ENCODE peak calls at places on chromosomes 2 and 18, in ten cellular contexts. One of them, this sample, is unnamed.

GRCh38 chr2:213202006-213202405 is 50.6 kb upstream of the IKZF2 start:
- DNase-seq in RWPE1: no peak
- DNase-seq in IMR-90: no peak
- DNase-seq in lower lobe of right lung: no peak
- DNase-seq in heart left ventricle: no peak
- DNase-seq in spleen: no peak
- DNase-seq in neuronal stem cell: no peak
- DNase-seq in mesendoderm: no peak
- DNase-seq in CD8-positive, alpha-beta T cell: no peak
- DNase-seq in heart right ventricle: no peak
- DNase-seq in this sample: no peak

GRCh38 chr2:240869956-240870875 is 1.6 kb downstream of the AGXT start:
- DNase-seq in heart left ventricle: no peak
- DNase-seq in RWPE1: no peak
- DNase-seq in lower lobe of right lung: no peak
- DNase-seq in IMR-90: no peak
- DNase-seq in heart right ventricle: no peak
- DNase-seq in spleen: peak; percentile 68
- DNase-seq in neuronal stem cell: no peak
- DNase-seq in mesendoderm: no peak
- DNase-seq in CD8-positive, alpha-beta T cell: no peak
- DNase-seq in this sample: no peak

GRCh38 chr2:38509322-38509946 is 93.3 kb downstream of the HNRNPLL start:
- DNase-seq in lower lobe of right lung: no peak
- DNase-seq in mesendoderm: no peak
- DNase-seq in spleen: no peak
- DNase-seq in IMR-90: peak; percentile 82
- DNase-seq in neuronal stem cell: no peak
- DNase-seq in RWPE1: peak; percentile 52
- DNase-seq in CD8-positive, alpha-beta T cell: no peak
- DNase-seq in heart right ventricle: no peak
- DNase-seq in heart left ventricle: no peak
- DNase-seq in this sample: no peak

GRCh38 chr18:32333781-32334180 is 136.9 kb downstream of the GAREM1 start:
- DNase-seq in CD8-positive, alpha-beta T cell: no peak
- DNase-seq in mesendoderm: no peak
- DNase-seq in heart left ventricle: no peak
- DNase-seq in spleen: no peak
- DNase-seq in heart right ventricle: no peak
- DNase-seq in RWPE1: no peak
- DNase-seq in lower lobe of right lung: no peak
- DNase-seq in neuronal stem cell: no peak
- DNase-seq in IMR-90: no peak
- DNase-seq in this sample: no peak

GRCh38 chr18:10290244-10291240 is 163.9 kb upstream of the APCDD1 start:
- DNase-seq in CD8-positive, alpha-beta T cell: no peak
- DNase-seq in spleen: no peak
- DNase-seq in neuronal stem cell: no peak
- DNase-seq in lower lobe of right lung: no peak
- DNase-seq in heart right ventricle: no peak
- DNase-seq in IMR-90: peak; percentile 21
- DNase-seq in RWPE1: no peak
- DNase-seq in mesendoderm: no peak
- DNase-seq in heart left ventricle: no peak
- DNase-seq in this sample: no peak

GRCh38 chr2:134682726-134683125 is 36.1 kb downstream of the TMEM163 start:
- DNase-seq in heart left ventricle: no peak
- DNase-seq in neuronal stem cell: no peak
- DNase-seq in CD8-positive, alpha-beta T cell: no peak
- DNase-seq in heart right ventricle: no peak
- DNase-seq in IMR-90: no peak
- DNase-seq in lower lobe of right lung: no peak
- DNase-seq in mesendoderm: no peak
- DNase-seq in RWPE1: no peak
- DNase-seq in spleen: no peak
- DNase-seq in this sample: no peak

GRCh38 chr2:54394392-54394791 is 61.7 kb upstream of the SPTBN1 start:
- DNase-seq in CD8-positive, alpha-beta T cell: no peak
- DNase-seq in heart left ventricle: no peak
- DNase-seq in heart right ventricle: no peak
- DNase-seq in IMR-90: no peak
- DNase-seq in spleen: no peak
- DNase-seq in lower lobe of right lung: no peak
- DNase-seq in mesendoderm: no peak
- DNase-seq in neuronal stem cell: no peak
- DNase-seq in RWPE1: no peak
- DNase-seq in this sample: no peak

GRCh38 chr2:98460573-98461560 is 16.2 kb downstream of the INPP4A start:
- DNase-seq in spleen: peak; percentile 93
- DNase-seq in heart left ventricle: no peak
- DNase-seq in neuronal stem cell: no peak
- DNase-seq in heart right ventricle: peak; percentile 39
- DNase-seq in IMR-90: no peak
- DNase-seq in lower lobe of right lung: no peak
- DNase-seq in RWPE1: no peak
- DNase-seq in mesendoderm: no peak
- DNase-seq in CD8-positive, alpha-beta T cell: peak; percentile 68
- DNase-seq in this sample: no peak

GRCh38 chr18:64713284-64713683 is 564.4 kb upstream of the LINC00305 start:
- DNase-seq in spleen: no peak
- DNase-seq in lower lobe of right lung: no peak
- DNase-seq in neuronal stem cell: no peak
- DNase-seq in RWPE1: no peak
- DNase-seq in CD8-positive, alpha-beta T cell: no peak
- DNase-seq in heart left ventricle: no peak
- DNase-seq in mesendoderm: no peak
- DNase-seq in IMR-90: no peak
- DNase-seq in heart right ventricle: no peak
- DNase-seq in this sample: no peak

GRCh38 chr2:15023231-15023630 is 390.7 kb downstream of the LRATD1 start:
- DNase-seq in lower lobe of right lung: no peak
- DNase-seq in spleen: no peak
- DNase-seq in CD8-positive, alpha-beta T cell: no peak
- DNase-seq in heart left ventricle: no peak
- DNase-seq in IMR-90: peak; percentile 62
- DNase-seq in neuronal stem cell: no peak
- DNase-seq in heart right ventricle: no peak
- DNase-seq in mesendoderm: no peak
- DNase-seq in RWPE1: no peak
- DNase-seq in this sample: no peak

GRCh38 chr2:72367530-72368225 is 220.0 kb upstream of the CYP26B1 start:
- DNase-seq in heart right ventricle: peak; percentile 61
- DNase-seq in neuronal stem cell: no peak
- DNase-seq in spleen: no peak
- DNase-seq in CD8-positive, alpha-beta T cell: no peak
- DNase-seq in mesendoderm: peak; percentile 78
- DNase-seq in RWPE1: peak; percentile 83
- DNase-seq in lower lobe of right lung: peak; percentile 58
- DNase-seq in IMR-90: peak; percentile 90
- DNase-seq in heart left ventricle: peak; percentile 52
- DNase-seq in this sample: no peak

DNA sequence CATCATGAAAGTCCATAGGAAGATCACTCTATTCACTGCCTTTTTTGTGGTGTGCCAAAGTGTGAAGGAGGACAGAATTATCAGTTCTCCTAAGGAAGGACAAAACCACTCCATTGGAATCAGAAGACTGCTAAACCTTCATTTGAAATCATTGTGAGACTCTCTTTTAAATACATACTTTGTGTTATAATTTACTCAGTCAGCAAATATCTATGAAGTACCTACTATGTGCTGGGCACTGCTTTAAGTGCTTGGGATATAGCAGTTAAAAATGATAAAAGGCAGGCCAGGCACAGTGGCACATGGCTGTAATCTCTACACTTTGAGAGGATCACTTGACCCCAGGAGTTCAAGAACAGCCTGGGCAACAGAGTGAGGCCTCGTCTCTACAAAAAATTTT is 692.3 kb downstream of the DSC3 start:
- DNase-seq in heart left ventricle: no peak
- DNase-seq in lower lobe of right lung: no peak
- DNase-seq in CD8-positive, alpha-beta T cell: no peak
- DNase-seq in mesendoderm: no peak
- DNase-seq in IMR-90: no peak
- DNase-seq in RWPE1: no peak
- DNase-seq in neuronal stem cell: no peak
- DNase-seq in heart right ventricle: no peak
- DNase-seq in spleen: no peak
- DNase-seq in this sample: no peak
- H3K27ac ChIP-seq in heart left ventricle: no peak overlapping the region
- H3K27ac ChIP-seq in lower lobe of right lung: no peak overlapping the region
- H3K27ac ChIP-seq in CD8-positive, alpha-beta T cell: no peak overlapping the region
- H3K27ac ChIP-seq in mesendoderm: no peak overlapping the region
- H3K27ac ChIP-seq in IMR-90: no peak overlapping the region
- H3K27ac ChIP-seq in RWPE1: no peak overlapping the region
- H3K27ac ChIP-seq in neuronal stem cell: no peak overlapping the region
- H3K27ac ChIP-seq in heart right ventricle: no peak overlapping the region
- H3K27ac ChIP-seq in spleen: no peak overlapping the region
- H3K27ac ChIP-seq in this sample: no peak overlapping the region

DNA sequence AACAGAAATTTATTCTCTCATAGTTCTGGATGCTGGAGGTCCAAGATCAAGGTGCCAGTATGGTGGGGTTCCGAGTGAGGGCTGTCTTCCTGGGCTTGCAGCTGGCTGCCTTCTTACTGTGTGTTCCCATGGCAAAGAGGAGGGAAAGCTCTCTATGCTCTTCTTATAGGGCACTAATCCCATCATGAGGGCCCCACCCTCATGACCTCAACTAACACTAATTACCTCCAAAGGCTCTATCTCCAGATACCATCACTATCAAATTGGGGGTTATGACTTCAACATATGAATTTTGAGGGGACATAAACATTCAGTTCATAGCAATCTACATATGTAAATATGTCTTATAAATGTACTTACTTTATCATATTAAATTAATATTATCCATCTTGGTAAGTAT is 274.5 kb upstream of the SESTD1 start:
- DNase-seq in heart right ventricle: no peak
- DNase-seq in neuronal stem cell: no peak
- DNase-seq in heart left ventricle: no peak
- DNase-seq in spleen: no peak
- DNase-seq in lower lobe of right lung: no peak
- DNase-seq in mesendoderm: no peak
- DNase-seq in IMR-90: no peak
- DNase-seq in CD8-positive, alpha-beta T cell: no peak
- DNase-seq in RWPE1: no peak
- DNase-seq in this sample: no peak
- H3K27ac ChIP-seq in heart right ventricle: no peak overlapping the region
- H3K27ac ChIP-seq in neuronal stem cell: no peak overlapping the region
- H3K27ac ChIP-seq in heart left ventricle: no peak overlapping the region
- H3K27ac ChIP-seq in spleen: no peak overlapping the region
- H3K27ac ChIP-seq in lower lobe of right lung: no peak overlapping the region
- H3K27ac ChIP-seq in mesendoderm: no peak overlapping the region
- H3K27ac ChIP-seq in IMR-90: no peak overlapping the region
- H3K27ac ChIP-seq in CD8-positive, alpha-beta T cell: no peak overlapping the region
- H3K27ac ChIP-seq in RWPE1: no peak overlapping the region
- H3K27ac ChIP-seq in this sample: no peak overlapping the region

DNA sequence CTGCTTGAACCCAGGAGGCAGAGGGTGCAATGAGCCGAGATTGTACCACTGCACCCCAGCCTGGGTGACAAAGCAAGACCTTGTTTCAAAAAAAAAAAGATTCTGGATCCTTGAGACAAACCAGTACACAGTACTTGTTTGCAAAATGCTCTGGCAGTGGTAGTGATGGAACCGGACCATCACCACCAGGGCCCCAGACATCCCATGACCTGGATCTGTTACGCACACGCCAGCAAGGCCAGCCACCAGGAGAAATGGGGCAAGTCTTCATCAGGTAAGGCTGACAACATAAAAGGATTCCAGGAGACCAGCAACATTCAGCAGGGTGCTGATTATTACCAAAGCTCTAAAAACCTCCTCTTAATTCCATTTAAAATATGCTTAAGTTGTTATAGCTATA is 35.5 kb downstream of the TBC1D8 start:
- DNase-seq in CD8-positive, alpha-beta T cell: no peak
- DNase-seq in lower lobe of right lung: no peak
- DNase-seq in IMR-90: no peak
- DNase-seq in heart left ventricle: no peak
- DNase-seq in mesendoderm: no peak
- DNase-seq in RWPE1: no peak
- DNase-seq in heart right ventricle: no peak
- DNase-seq in neuronal stem cell: no peak
- DNase-seq in spleen: no peak
- DNase-seq in this sample: no peak
- H3K27ac ChIP-seq in CD8-positive, alpha-beta T cell: no peak overlapping the region
- H3K27ac ChIP-seq in lower lobe of right lung: no peak overlapping the region
- H3K27ac ChIP-seq in IMR-90: no peak overlapping the region
- H3K27ac ChIP-seq in heart left ventricle: no peak overlapping the region
- H3K27ac ChIP-seq in mesendoderm: no peak overlapping the region
- H3K27ac ChIP-seq in RWPE1: peak overlapping the region; percentile 54
- H3K27ac ChIP-seq in heart right ventricle: peak overlapping the region; percentile 89
- H3K27ac ChIP-seq in neuronal stem cell: no peak overlapping the region
- H3K27ac ChIP-seq in spleen: no peak overlapping the region
- H3K27ac ChIP-seq in this sample: no peak overlapping the region

GRCh38 chr2:84995826-84996225 is 24.9 kb downstream of the KCMF1 start:
- DNase-seq in mesendoderm: no peak
- DNase-seq in spleen: no peak
- DNase-seq in lower lobe of right lung: no peak
- DNase-seq in heart left ventricle: no peak
- DNase-seq in neuronal stem cell: no peak
- DNase-seq in RWPE1: no peak
- DNase-seq in CD8-positive, alpha-beta T cell: no peak
- DNase-seq in heart right ventricle: no peak
- DNase-seq in IMR-90: no peak
- DNase-seq in this sample: no peak
- H3K27ac ChIP-seq in mesendoderm: no peak overlapping the region
- H3K27ac ChIP-seq in spleen: no peak overlapping the region
- H3K27ac ChIP-seq in lower lobe of right lung: no peak overlapping the region
- H3K27ac ChIP-seq in heart left ventricle: no peak overlapping the region
- H3K27ac ChIP-seq in neuronal stem cell: no peak overlapping the region
- H3K27ac ChIP-seq in RWPE1: no peak overlapping the region
- H3K27ac ChIP-seq in CD8-positive, alpha-beta T cell: no peak overlapping the region
- H3K27ac ChIP-seq in heart right ventricle: no peak overlapping the region
- H3K27ac ChIP-seq in IMR-90: peak overlapping the region; percentile 24
- H3K27ac ChIP-seq in this sample: no peak overlapping the region

DNA sequence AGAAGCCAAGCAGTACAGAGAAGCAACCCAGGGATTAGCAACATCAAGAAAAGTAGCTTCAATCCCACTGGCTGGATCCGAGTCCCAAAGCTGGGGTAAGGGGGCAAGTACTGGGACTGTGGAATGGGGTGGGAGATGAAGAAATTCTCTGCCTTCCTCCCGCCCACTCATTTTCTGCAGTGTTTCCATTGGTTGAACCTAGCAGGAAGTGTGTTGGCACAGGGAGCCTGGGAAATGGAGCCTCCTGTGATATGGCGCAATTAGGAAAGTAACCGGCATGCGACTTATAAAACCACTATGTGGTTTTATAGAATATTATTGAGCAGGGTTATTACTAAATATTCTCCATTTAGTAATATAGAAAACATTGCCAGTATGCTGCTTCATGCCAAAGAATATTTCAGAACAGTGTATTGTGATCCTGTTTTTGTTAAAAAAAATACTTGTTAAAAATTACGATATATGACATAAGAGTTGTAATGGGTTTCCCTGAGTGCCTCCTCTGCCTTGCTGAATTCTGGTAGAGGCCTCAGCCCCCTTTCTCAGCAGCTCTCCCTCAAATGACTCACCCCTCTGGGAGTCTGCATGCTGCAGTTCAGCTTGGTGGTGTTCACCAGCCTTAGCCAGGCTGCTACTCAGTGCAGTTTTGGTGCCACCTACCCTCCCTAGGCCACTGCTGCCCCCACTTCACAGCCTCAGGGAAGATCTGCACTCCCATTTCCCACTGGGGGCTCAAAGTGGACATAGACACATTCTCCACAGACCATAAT is 60.5 kb downstream of the HK2 start:
- DNase-seq in spleen: no peak
- DNase-seq in heart right ventricle: no peak
- DNase-seq in mesendoderm: peak; percentile 31
- DNase-seq in lower lobe of right lung: no peak
- DNase-seq in neuronal stem cell: no peak
- DNase-seq in RWPE1: no peak
- DNase-seq in CD8-positive, alpha-beta T cell: no peak
- DNase-seq in heart left ventricle: no peak
- DNase-seq in IMR-90: peak; percentile 78
- DNase-seq in this sample: no peak
- H3K27ac ChIP-seq in spleen: no peak overlapping the region
- H3K27ac ChIP-seq in heart right ventricle: no peak overlapping the region
- H3K27ac ChIP-seq in mesendoderm: no peak overlapping the region
- H3K27ac ChIP-seq in lower lobe of right lung: no peak overlapping the region
- H3K27ac ChIP-seq in neuronal stem cell: no peak overlapping the region
- H3K27ac ChIP-seq in RWPE1: peak overlapping the region; percentile 46
- H3K27ac ChIP-seq in CD8-positive, alpha-beta T cell: no peak overlapping the region
- H3K27ac ChIP-seq in heart left ventricle: no peak overlapping the region
- H3K27ac ChIP-seq in IMR-90: peak overlapping the region; percentile 78
- H3K27ac ChIP-seq in this sample: no peak overlapping the region

This sample was measured in caudate nucleus.